ENCODE peak calls at places on chromosome 22, in four cellular contexts. E is cardiac muscle cell, O is NCI-H2029, S is non-pigmented ciliary epithelial cell. B is an unnamed sample.

GRCh38 chr22:35681454-35682050 is 33.3 kb downstream of the APOL6 start:
- DNase-seq in O (no peak), E (no peak), S (no peak), B (no peak)

GRCh38 chr22:26670459-26670858 is 13.1 kb downstream of the MIAT start:
- DNase-seq in S (no peak), E (no peak), O (no peak), B (no peak)

GRCh38 chr22:26586556-26587325 is 3.2 kb downstream of the TPST2 start:
- DNase-seq in E (peak), S (no peak), O (no peak), B (no peak)

GRCh38 chr22:20867179-20868099 is 8.6 kb downstream of the SNAP29 start:
- DNase-seq in S (no peak), O (no peak), E (peak), B (no peak)

GRCh38 chr22:27113211-27114030 is 456.0 kb downstream of the MIAT start:
- DNase-seq in O (no peak), E (peak), S (peak), B (no peak)

GRCh38 chr22:44192098-44192810 is 11.5 kb downstream of the PARVG start:
- DNase-seq in O (no peak), S (no peak), E (peak), B (no peak)

GRCh38 chr22:32376681-32377080 is 19.0 kb downstream of the RFPL3 start:
- DNase-seq in S (no peak), O (no peak), E (no peak), B (no peak)

GRCh38 chr22:24592144-24592845 is 578 bp downstream of the LRRC75B start:
- DNase-seq in S (no peak), O (no peak), E (peak), B (no peak)

GRCh38 chr22:31098633-31099110 is 8.7 kb downstream of the SELENOM start:
- DNase-seq in O (no peak), S (no peak), E (no peak), B (no peak)

GRCh38 chr22:21446827-21447690 is 20.1 kb upstream of the TMEM191C start:
- DNase-seq in E (no peak), S (no peak), O (no peak), B (no peak)

GRCh38 chr22:30393322-30393680 is 3.5 kb upstream of the SEC14L2 start:
- DNase-seq in E (no peak), S (no peak), O (no peak), B (no peak)

GRCh38 chr22:36924151-36924698 is 10.8 kb downstream of the CSF2RB start:
- DNase-seq in O (no peak), S (no peak), E (no peak), B (no peak)

GRCh38 chr22:24989541-24989951 is 37.0 kb downstream of the KIAA1671 start:
- DNase-seq in S (no peak), O (no peak), E (peak), B (no peak)

GRCh38 chr22:37510046-37510445 is 9.2 kb downstream of the CARD10 start:
- DNase-seq in O (no peak), S (no peak), E (no peak), B (no peak)

GRCh38 chr22:46775364-46775758 is 12.9 kb downstream of the TBC1D22A start:
- DNase-seq in O (no peak), S (no peak), E (no peak), B (no peak)